ENCODE peak calls at places on chromosomes 6 and 20, in six cellular contexts. M is dorsolateral prefrontal cortex; I is body of pancreas; Q is CD8-positive, alpha-beta T cell; C is ovary; B is adipocyte. J is an unnamed sample.
A peak's percentile ranks its signal among the peaks of the same experiment; 100 is the strongest.

GRCh38 chr20:32497589-32498224 is 87.4 kb downstream of the NOL4L start:
- DNase-seq in M (no peak), I (peak; percentile 13), Q (no peak), C (no peak), B (no peak), J (no peak)

GRCh38 chr20:35004051-35004725 is 48.5 kb downstream of the MYH7B start:
- DNase-seq in M (peak; percentile 22), I (peak; percentile 7), Q (no peak), C (peak; percentile 9), B (no peak), J (no peak)

GRCh38 chr6:14818422-14818884 is 427.4 kb upstream of the JARID2 start:
- DNase-seq in M (no peak), I (no peak), Q (no peak), C (no peak), B (no peak), J (peak; percentile 82)

GRCh38 chr6:12065321-12066140 is 53.4 kb downstream of the HIVEP1 start:
- DNase-seq in M (peak; percentile 34), I (no peak), Q (no peak), C (no peak), B (no peak), J (no peak)

GRCh38 chr6:133854167-133854632 is 34.7 kb upstream of the TCF21 start:
- DNase-seq in M (no peak), I (no peak), Q (no peak), C (no peak), B (no peak), J (no peak)

GRCh38 chr6:146027586-146028249 is 1.1 kb upstream of the GRM1 start:
- DNase-seq in M (peak; percentile 56), I (no peak), Q (no peak), C (no peak), B (no peak), J (no peak)

GRCh38 chr20:58389324-58389967 is 417 bp downstream of the VAPB start:
- DNase-seq in M (peak; percentile 29), I (peak; percentile 39), Q (no peak), C (no peak), B (peak; percentile 80), J (peak; percentile 49)

GRCh38 chr6:32081168-32081624 is 27.9 kb downstream of the TNXB start:
- DNase-seq in M (peak; percentile 66), I (peak; percentile 33), Q (no peak), C (peak; percentile 87), B (peak; percentile 58), J (peak; percentile 94)

GRCh38 chr6:26595669-26596269 is 984 bp upstream of the ABT1 start:
- DNase-seq in M (peak; percentile 92), I (peak; percentile 88), Q (peak; percentile 81), C (peak; percentile 92), B (peak; percentile 97), J (peak; percentile 84)

GRCh38 chr6:41356838-41357237 is 21.4 kb downstream of the NCR2 start:
- DNase-seq in M (no peak), I (no peak), Q (no peak), C (no peak), B (no peak), J (no peak)

GRCh38 chr6:155388546-155388945 is 67.1 kb downstream of the NOX3 start:
- DNase-seq in M (no peak), I (no peak), Q (no peak), C (no peak), B (no peak), J (no peak)

GRCh38 chr6:21437583-21437982 is 156.0 kb upstream of the SOX4 start:
- DNase-seq in M (no peak), I (no peak), Q (no peak), C (no peak), B (no peak), J (peak; percentile 64)

GRCh38 chr20:34896086-34896551 is 19.7 kb downstream of the ACSS2 start:
- DNase-seq in M (no peak), I (no peak), Q (no peak), C (no peak), B (no peak), J (peak; percentile 26)

GRCh38 chr6:34132486-34133185 is 13.3 kb downstream of the GRM4 start:
- DNase-seq in M (no peak), I (no peak), Q (no peak), C (no peak), B (peak; percentile 54), J (peak; percentile 10)

GRCh38 chr6:27872634-27873028 is 39.6 kb downstream of the OR2B2 start:
- DNase-seq in M (no peak), I (no peak), Q (no peak), C (no peak), B (no peak), J (no peak)
- H3K4me3 ChIP-seq in M (peak overlapping the region; percentile 40), I (no peak overlapping the region), Q (peak overlapping the region; percentile 67), C (peak overlapping the region; percentile 37), B (peak overlapping the region; percentile 93), J (peak overlapping the region; percentile 69)

DNA sequence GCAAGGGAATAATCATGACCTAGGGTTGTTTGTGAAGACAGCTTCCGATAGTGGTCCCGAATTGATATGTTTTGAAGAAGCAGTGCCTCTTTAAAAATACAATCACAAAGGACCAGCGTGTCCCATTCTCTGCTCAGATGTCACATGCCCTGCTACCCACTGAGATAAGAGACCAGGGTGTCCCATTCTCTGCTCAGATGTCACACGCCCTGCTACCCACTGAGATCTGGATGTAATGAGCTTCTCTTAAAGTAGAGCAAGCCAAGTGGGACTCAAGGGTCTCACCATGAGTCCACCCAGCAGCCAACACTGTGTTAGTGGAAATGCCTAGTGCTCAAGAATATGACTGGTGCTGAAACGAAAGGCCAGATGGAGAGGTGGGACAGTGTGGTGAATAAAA is 22.2 kb downstream of the RIN2 start:
- DNase-seq in M (no peak), I (no peak), Q (no peak), C (no peak), B (no peak), J (no peak)
- H3K4me3 ChIP-seq in M (no peak overlapping the region), I (no peak overlapping the region), Q (no peak overlapping the region), C (no peak overlapping the region), B (no peak overlapping the region), J (no peak overlapping the region)

DNA sequence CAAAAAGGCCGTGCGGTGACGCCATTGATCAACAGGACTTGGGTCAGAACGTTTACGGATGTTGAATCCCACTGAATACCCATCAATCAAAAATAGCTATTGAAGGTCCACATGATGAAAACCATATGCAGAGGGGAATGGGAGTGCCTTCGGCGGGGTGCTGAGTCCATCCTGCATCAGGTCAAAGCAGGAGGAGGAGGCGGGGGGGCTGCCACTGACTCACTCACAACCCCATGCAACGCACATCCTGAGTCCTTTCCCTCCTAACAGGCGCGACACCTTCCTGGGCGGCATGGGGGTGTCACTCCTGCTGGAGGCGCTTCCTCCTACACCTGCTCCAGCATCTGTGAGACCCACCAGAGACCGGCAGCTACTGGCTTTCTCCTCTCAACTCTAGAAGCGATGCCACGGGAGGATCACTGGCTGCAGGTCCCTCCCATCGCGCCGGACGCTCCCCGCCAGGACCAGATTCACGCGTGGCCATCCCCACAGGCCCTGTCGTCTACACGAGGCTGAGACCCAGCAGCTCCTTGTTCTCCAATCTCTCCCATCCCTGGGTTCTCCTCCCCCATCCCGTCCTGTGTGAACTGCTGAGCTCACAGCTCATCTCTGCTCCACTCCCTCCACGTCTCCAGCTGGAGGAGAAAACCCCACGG is 170.6 kb upstream of the THBS2 start:
- DNase-seq in M (no peak), I (no peak), Q (no peak), C (no peak), B (no peak), J (no peak)
- H3K4me3 ChIP-seq in M (no peak overlapping the region), I (no peak overlapping the region), Q (no peak overlapping the region), C (no peak overlapping the region), B (peak overlapping the region; percentile 39), J (no peak overlapping the region)

GRCh38 chr6:108360919-108361311 is 66.1 kb downstream of the AFG1L start:
- DNase-seq in M (no peak), I (no peak), Q (no peak), C (no peak), B (no peak), J (no peak)
- H3K4me3 ChIP-seq in M (no peak overlapping the region), I (no peak overlapping the region), Q (no peak overlapping the region), C (no peak overlapping the region), B (no peak overlapping the region), J (no peak overlapping the region)

J was measured in AG10803.